ENCODE peak calls at places on chromosome 5, in four cellular contexts. K is PC-9, P is H7, M is SK-N-MC. U is an unnamed sample.

GRCh38 chr5:138664276-138664943 is 88.8 kb upstream of the CTNNA1 start:
- DNase-seq in K (peak; percentile 28), P (no peak), M (no peak), U (peak; percentile 75)

GRCh38 chr5:43981556-43981955 is 378.6 kb downstream of the NNT start:
- DNase-seq in K (no peak), P (no peak), M (no peak), U (no peak)

GRCh38 chr5:42848545-42848944 is 36.9 kb upstream of the SELENOP start:
- DNase-seq in K (no peak), P (no peak), M (no peak), U (no peak)

GRCh38 chr5:42157215-42157614 is 232.1 kb downstream of the FBXO4 start:
- DNase-seq in K (no peak), P (no peak), M (no peak), U (no peak)

GRCh38 chr5:4113426-4113825 is 517.8 kb downstream of the IRX1 start:
- DNase-seq in K (no peak), P (no peak), M (no peak), U (no peak)

GRCh38 chr5:176955895-176956294 is 50.7 kb downstream of the UIMC1 start:
- DNase-seq in K (no peak), P (no peak), M (no peak), U (no peak)

GRCh38 chr5:74432240-74432639 is 208.3 kb downstream of the ENC1 start:
- DNase-seq in K (no peak), P (no peak), M (no peak), U (no peak)

GRCh38 chr5:485943-486491 is 38.2 kb downstream of the SLC9A3 start:
- DNase-seq in K (peak; percentile 41), P (no peak), M (no peak), U (no peak)

GRCh38 chr5:178547753-178548415 is 42.3 kb downstream of the COL23A1 start:
- DNase-seq in K (no peak), P (peak; percentile 24), M (no peak), U (no peak)

GRCh38 chr5:178869577-178869976 is 9.8 kb downstream of the ZNF354B start:
- DNase-seq in K (no peak), P (no peak), M (no peak), U (peak; percentile 84)

GRCh38 chr5:134132372-134133212 is 18.1 kb downstream of the TCF7 start:
- DNase-seq in K (no peak), P (peak; percentile 86), M (no peak), U (no peak)

GRCh38 chr5:127400524-127400923 is 109.9 kb downstream of the MEGF10 start:
- DNase-seq in K (no peak), P (no peak), M (no peak), U (no peak)

GRCh38 chr5:99922386-99922785 is 612.8 kb upstream of the FAM174A start:
- DNase-seq in K (no peak), P (no peak), M (no peak), U (no peak)

GRCh38 chr5:169700611-169701010 is 63.5 kb downstream of the DOCK2 start:
- DNase-seq in K (no peak), P (no peak), M (no peak), U (no peak)

GRCh38 chr5:141521244-141521781 is 32.4 kb downstream of the PCDHGC5 start:
- DNase-seq in K (peak; percentile 61), P (no peak), M (no peak), U (peak; percentile 72)

GRCh38 chr5:177133845-177134652 is 476 bp downstream of the NSD1 start:
- DNase-seq in K (peak; percentile 36), P (peak; percentile 92), M (no peak), U (peak; percentile 46)

GRCh38 chr5:178587793-178588611 is 2.2 kb downstream of the COL23A1 start:
- DNase-seq in K (no peak), P (peak; percentile 59), M (no peak), U (no peak)

GRCh38 chr5:176541338-176542134 is 4.3 kb upstream of the RNF44 start:
- DNase-seq in K (peak; percentile 56), P (peak; percentile 86), M (no peak), U (no peak)

GRCh38 chr5:38208782-38209378 is 49.5 kb upstream of the EGFLAM start:
- DNase-seq in K (peak; percentile 32), P (peak; percentile 61), M (no peak), U (peak; percentile 61)

U was measured in trophoblast cell.